ENCODE peak calls at places on chromosomes 4 and X, in five cellular contexts. One of them, this sample, is unnamed.

GRCh38 chr4:77819409-77819835 is 254 bp upstream of the CNOT6L start:
- DNase-seq in neural progenitor cell: no peak
- DNase-seq in aorta: peak; percentile 92
- DNase-seq in NCI-H774: peak; percentile 11
- DNase-seq in right atrium auricular region: no peak
- DNase-seq in this sample: peak; percentile 13

GRCh38 chrX:24149346-24150050 is at the start of gene ZFX:
- DNase-seq in neural progenitor cell: peak; percentile 78
- DNase-seq in aorta: peak; percentile 90
- DNase-seq in NCI-H774: no peak
- DNase-seq in right atrium auricular region: peak; percentile 73
- DNase-seq in this sample: no peak

GRCh38 chr4:40976343-40976742 is 226.6 kb downstream of the NSUN7 start:
- DNase-seq in neural progenitor cell: peak; percentile 72
- DNase-seq in aorta: no peak
- DNase-seq in NCI-H774: peak; percentile 47
- DNase-seq in right atrium auricular region: no peak
- DNase-seq in this sample: peak; percentile 89

GRCh38 chr4:73923631-73923937 is 54.4 kb downstream of the CXCL1 start:
- DNase-seq in neural progenitor cell: no peak
- DNase-seq in aorta: no peak
- DNase-seq in NCI-H774: no peak
- DNase-seq in right atrium auricular region: no peak
- DNase-seq in this sample: no peak

GRCh38 chr4:7420661-7421040 is 14.1 kb downstream of the PSAPL1 start:
- DNase-seq in neural progenitor cell: no peak
- DNase-seq in aorta: peak; percentile 74
- DNase-seq in NCI-H774: no peak
- DNase-seq in right atrium auricular region: peak; percentile 54
- DNase-seq in this sample: no peak

GRCh38 chr4:176469546-176469945 is 149.8 kb downstream of the SPCS3 start:
- DNase-seq in neural progenitor cell: no peak
- DNase-seq in aorta: no peak
- DNase-seq in NCI-H774: no peak
- DNase-seq in right atrium auricular region: no peak
- DNase-seq in this sample: no peak

GRCh38 chr4:167032876-167033275 is 201.4 kb downstream of the SPOCK3 start:
- DNase-seq in neural progenitor cell: no peak
- DNase-seq in aorta: no peak
- DNase-seq in NCI-H774: no peak
- DNase-seq in right atrium auricular region: no peak
- DNase-seq in this sample: no peak

GRCh38 chrX:14509325-14510057 is 19.8 kb upstream of the GLRA2 start:
- DNase-seq in neural progenitor cell: no peak
- DNase-seq in aorta: no peak
- DNase-seq in NCI-H774: no peak
- DNase-seq in right atrium auricular region: no peak
- DNase-seq in this sample: no peak

GRCh38 chr4:173240696-173241095 is 72.1 kb downstream of the GALNT7 start:
- DNase-seq in neural progenitor cell: no peak
- DNase-seq in aorta: no peak
- DNase-seq in NCI-H774: no peak
- DNase-seq in right atrium auricular region: no peak
- DNase-seq in this sample: peak; percentile 69

GRCh38 chr4:70778888-70779422 is 57.2 kb downstream of the RUFY3 start:
- DNase-seq in neural progenitor cell: no peak
- DNase-seq in aorta: no peak
- DNase-seq in NCI-H774: peak; percentile 31
- DNase-seq in right atrium auricular region: no peak
- DNase-seq in this sample: no peak